ENCODE peak calls at places on chromosomes 4 and X, in five cellular contexts. K, L, Z, N and W are unnamed samples.
A peak's percentile ranks its signal among the peaks of the same experiment; 100 is the strongest.

GRCh38 chr4:71732706-71733105 is 51.2 kb downstream of the GC start:
- DNase-seq in N (no peak), K (peak; percentile 9), L (no peak), Z (peak; percentile 13), W (no peak)

GRCh38 chr4:163332526-163333405 is at the start of gene NPY1R:
- DNase-seq in Z (peak; percentile 24), K (peak; percentile 49), N (peak; percentile 46), L (peak; percentile 1), W (no peak)

GRCh38 chrX:17559728-17560379 is 177.4 kb upstream of the SCML1 start:
- DNase-seq in L (no peak), Z (no peak), N (no peak), K (no peak), W (no peak)

GRCh38 chr4:151717271-151717670 is 43.5 kb downstream of the GATB start:
- DNase-seq in L (no peak), Z (no peak), K (no peak), N (no peak), W (no peak)

GRCh38 chr4:54482529-54482961 is 175.2 kb upstream of the KIT start:
- DNase-seq in K (peak; percentile 31), N (no peak), Z (no peak), L (no peak), W (no peak)

GRCh38 chr4:31298737-31299136 is 578.6 kb downstream of the PCDH7 start:
- DNase-seq in K (no peak), N (no peak), Z (no peak), L (no peak), W (no peak)

GRCh38 chr4:52665592-52665991 is 6.5 kb upstream of the USP46 start:
- DNase-seq in K (no peak), Z (peak; percentile 43), L (no peak), N (no peak), W (no peak)

GRCh38 chr4:2848449-2848848 is 4.8 kb downstream of the ADD1 start:
- DNase-seq in N (no peak), L (no peak), K (no peak), Z (peak; percentile 36), W (no peak)

GRCh38 chr4:102036619-102037376 is 246.3 kb downstream of the BANK1 start:
- DNase-seq in N (no peak), L (no peak), Z (no peak), K (no peak), W (no peak)

GRCh38 chr4:181830404-181831035 is 412.7 kb upstream of the TENM3 start:
- DNase-seq in Z (no peak), N (no peak), L (peak; percentile 28), K (no peak), W (no peak)

GRCh38 chr4:72977936-72978485 is 91.5 kb downstream of the COX18 start:
- DNase-seq in N (no peak), Z (no peak), L (no peak), K (no peak), W (no peak)

GRCh38 chr4:114264452-114264851 is 285.0 kb upstream of the ARSJ start:
- DNase-seq in Z (no peak), L (no peak), K (no peak), N (no peak), W (no peak)

GRCh38 chr4:151238477-151238876 is 38.5 kb upstream of the PRSS48 start:
- DNase-seq in Z (no peak), N (no peak), L (no peak), K (no peak), W (no peak)

GRCh38 chr4:173301518-173302201 is 32.5 kb downstream of the HMGB2 start:
- DNase-seq in N (no peak), K (peak; percentile 18), L (no peak), Z (no peak), W (no peak)

GRCh38 chrX:21374163-21374993 is at the start of gene CNKSR2:
- DNase-seq in L (no peak), Z (no peak), K (no peak), N (no peak), W (peak; percentile 32)

GRCh38 chrX:39311646-39312045 is 510.4 kb downstream of the MID1IP1 start:
- DNase-seq in Z (no peak), K (no peak), L (no peak), N (no peak), W (no peak)

GRCh38 chrX:40244116-40244515 is 146.4 kb upstream of the BCOR start:
- DNase-seq in K (no peak), N (no peak), Z (no peak), L (no peak), W (no peak)

GRCh38 chrX:19842542-19842941 is 44.9 kb downstream of the SH3KBP1 start:
- DNase-seq in Z (no peak), N (no peak), K (no peak), L (no peak), W (no peak)

GRCh38 chr4:1182313-1182712 is 9.9 kb upstream of the SPON2 start:
- DNase-seq in N (no peak), Z (no peak), L (no peak), K (no peak), W (no peak)

GRCh38 chr4:136036744-136037143 is 1495.5 kb downstream of the PCDH18 start:
- DNase-seq in L (no peak), N (no peak), K (no peak), Z (no peak), W (no peak)

GRCh38 chrX:121569609-121570008 is 522.2 kb downstream of the GLUD2 start:
- DNase-seq in N (no peak), Z (no peak), L (peak; percentile 30), K (no peak), W (no peak)

GRCh38 chr4:34365891-34366290 is 1878.4 kb downstream of the ARAP2 start:
- DNase-seq in K (no peak), N (no peak), L (no peak), Z (no peak), W (no peak)

GRCh38 chr4:152697284-152698011 is 17.7 kb upstream of the TMEM154 start:
- DNase-seq in Z (no peak), N (no peak), L (no peak), K (no peak), W (no peak)

GRCh38 chrX:13770013-13770412 is 35.5 kb downstream of the OFD1 start:
- DNase-seq in N (no peak), Z (no peak), L (no peak), K (no peak), W (no peak)

GRCh38 chr4:79865253-79865652 is 207.8 kb downstream of the ANTXR2 start:
- DNase-seq in Z (no peak), K (no peak), N (no peak), L (no peak), W (no peak)

GRCh38 chr4:156293657-156294297 is 340.1 kb upstream of the CTSO start:
- DNase-seq in N (no peak), K (no peak), Z (no peak), L (no peak), W (no peak)

GRCh38 chrX:12013220-12013619 is 125.1 kb upstream of the FRMPD4 start:
- DNase-seq in N (no peak), L (no peak), Z (no peak), K (no peak), W (no peak)

GRCh38 chrX:7904557-7904956 is 22.7 kb downstream of the PNPLA4 start:
- DNase-seq in Z (no peak), L (no peak), K (no peak), N (no peak), W (no peak)

GRCh38 chrX:68726366-68726765 is 78.9 kb downstream of the STARD8 start:
- DNase-seq in L (no peak), N (no peak), Z (no peak), K (no peak), W (no peak)

GRCh38 chr4:15649914-15650545 is 5.1 kb downstream of the FBXL5 start:
- DNase-seq in K (peak; percentile 51), N (no peak), L (peak; percentile 45), Z (peak; percentile 59), W (no peak)
- TF ChIP-seq POLR2AphosphoS5 in K (no peak), N (no peak), L (no peak), Z (no peak), W (no peak)

GRCh38 chr4:98603683-98604573 is 54.5 kb downstream of the TSPAN5 start:
- DNase-seq in L (no peak), N (no peak), Z (no peak), K (no peak), W (no peak)
- TF ChIP-seq TAF1 in L (no peak), N (no peak), Z (no peak), K (no peak), W (no peak)

GRCh38 chr4:47528651-47529050 is 43.6 kb downstream of the ATP10D start:
- DNase-seq in K (no peak), N (no peak), Z (no peak), L (no peak), W (no peak)
- TF ChIP-seq POLR2A in K (no peak), N (no peak), Z (no peak), L (no peak), W (no peak)

DNA sequence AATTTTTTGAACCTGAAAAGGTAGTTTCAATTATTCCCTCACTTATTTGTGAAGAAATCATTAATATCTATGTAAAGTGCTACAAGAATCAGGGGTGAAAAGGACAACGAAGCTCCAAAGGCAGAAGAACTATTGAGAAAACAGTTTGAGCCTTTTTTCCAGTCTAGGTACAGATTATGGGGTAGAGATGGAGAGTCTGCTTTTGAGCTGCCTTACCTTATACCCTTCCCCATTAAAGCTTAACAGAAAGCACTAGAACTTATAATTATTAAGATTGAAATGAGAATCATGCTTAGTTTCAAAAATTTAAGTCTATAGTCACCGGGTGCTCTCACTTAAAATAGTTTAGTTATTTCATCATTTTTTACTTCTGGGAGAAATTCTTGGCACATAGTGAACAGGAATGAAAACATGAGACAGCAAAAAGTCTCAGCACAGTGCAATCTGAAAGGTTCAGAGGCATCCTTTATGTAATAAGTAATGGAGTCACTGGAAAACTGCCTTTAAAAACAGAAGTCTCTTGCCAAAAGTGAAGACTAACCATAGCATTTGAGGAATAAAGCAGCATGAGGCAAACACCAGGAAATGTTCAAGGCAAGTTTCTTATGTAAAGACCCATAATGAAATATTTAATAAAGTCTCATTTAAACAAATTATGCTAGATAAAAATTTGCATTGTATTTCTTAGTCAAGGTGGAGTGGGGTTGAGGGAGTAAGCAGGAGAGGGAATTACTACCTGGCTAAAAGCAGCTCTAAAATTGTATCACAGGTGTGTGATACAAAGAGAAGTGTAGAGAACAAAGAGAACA is 5.1 kb upstream of the DCLK2 start:
- DNase-seq in Z (no peak), N (no peak), L (no peak), K (no peak), W (no peak)
- TF ChIP-seq POLR2AphosphoS5 in Z (no peak), N (no peak), L (no peak), K (no peak), W (no peak)

DNA sequence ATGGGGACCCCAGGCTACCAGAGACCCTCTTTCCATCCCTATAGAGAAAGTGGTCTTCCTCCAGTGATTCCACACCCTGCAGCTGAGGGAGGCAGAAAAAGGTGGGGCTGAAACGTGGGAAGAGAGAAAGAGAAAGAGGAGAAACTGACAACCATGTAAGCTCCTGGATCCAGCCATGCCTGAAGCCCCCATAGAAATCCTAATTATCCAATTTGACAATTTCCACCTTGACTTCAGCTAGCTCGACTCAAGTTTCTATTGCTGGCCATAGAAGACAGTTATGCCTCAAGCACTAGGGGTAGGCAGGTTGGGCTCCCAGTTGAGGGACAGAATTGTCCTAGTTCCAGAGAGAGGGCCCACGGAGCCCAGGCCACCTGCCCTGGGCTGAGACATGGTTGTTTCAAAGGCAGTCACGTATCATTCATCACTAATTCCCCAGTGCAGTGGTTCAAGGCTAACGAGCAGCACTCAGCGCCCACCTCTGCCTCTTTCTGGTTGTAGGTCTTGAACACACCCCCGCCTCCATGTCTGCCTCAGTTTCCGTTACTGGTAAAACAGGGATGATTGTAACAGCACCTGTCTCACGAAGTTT is 39.8 kb upstream of the ASMTL start:
- DNase-seq in N (no peak), L (no peak), K (no peak), Z (no peak), W (no peak)
- TF ChIP-seq TAF1 in N (no peak), L (no peak), K (no peak), Z (no peak), W (no peak)